ENCODE peak calls at places on chromosomes 7 and 10, in six cellular contexts. G is lung, Q is GM23338, M is mammary epithelial cell, Y is gastrocnemius medialis, W is GM23248. E is an unnamed sample.

GRCh38 chr10:91360434-91360833 is 49.7 kb upstream of the HECTD2 start:
- DNase-seq in G (no peak), Q (no peak), M (no peak), Y (no peak), W (no peak), E (no peak)

GRCh38 chr7:75854233-75854632 is 24.6 kb upstream of the RHBDD2 start:
- DNase-seq in G (no peak), Q (no peak), M (peak; percentile 26), Y (peak; percentile 17), W (peak; percentile 85), E (no peak)

GRCh38 chr10:30095811-30096422 is 36.5 kb upstream of the JCAD start:
- DNase-seq in G (no peak), Q (no peak), M (no peak), Y (no peak), W (no peak), E (no peak)

GRCh38 chr7:88357794-88358533 is 51.3 kb upstream of the STEAP4 start:
- DNase-seq in G (no peak), Q (no peak), M (peak; percentile 36), Y (no peak), W (peak; percentile 13), E (no peak)

GRCh38 chr10:122954731-122955050 is 664 bp upstream of the C10orf88 start:
- DNase-seq in G (no peak), Q (no peak), M (no peak), Y (no peak), W (no peak), E (peak; percentile 64)

GRCh38 chr10:14598809-14599764 is 175.6 kb downstream of the FAM107B start:
- DNase-seq in G (no peak), Q (no peak), M (no peak), Y (no peak), W (no peak), E (no peak)

GRCh38 chr10:131433566-131433965 is 122.0 kb upstream of the TCERG1L start:
- DNase-seq in G (no peak), Q (no peak), M (no peak), Y (no peak), W (no peak), E (no peak)

GRCh38 chr7:46566375-46566774 is 645.3 kb upstream of the IGFBP3 start:
- DNase-seq in G (no peak), Q (no peak), M (no peak), Y (no peak), W (peak; percentile 77), E (no peak)

GRCh38 chr10:43057231-43057711 is 19.6 kb upstream of the RET start:
- DNase-seq in G (no peak), Q (no peak), M (no peak), Y (no peak), W (no peak), E (no peak)

GRCh38 chr10:17387861-17388503 is 66.4 kb downstream of the ST8SIA6 start:
- DNase-seq in G (no peak), Q (peak; percentile 18), M (peak; percentile 67), Y (no peak), W (no peak), E (no peak)

GRCh38 chr10:96509017-96509641 is 4.6 kb downstream of the TLL2 start:
- DNase-seq in G (no peak), Q (peak; percentile 76), M (peak; percentile 72), Y (no peak), W (peak; percentile 86), E (no peak)

GRCh38 chr10:99976886-99977391 is 32.8 kb downstream of the DNMBP start:
- DNase-seq in G (no peak), Q (no peak), M (peak; percentile 96), Y (no peak), W (peak; percentile 97), E (peak; percentile 30)

GRCh38 chr10:82625497-82626151 is 750.6 kb downstream of the NRG3 start:
- DNase-seq in G (no peak), Q (no peak), M (no peak), Y (no peak), W (no peak), E (no peak)

GRCh38 chr10:128147669-128148068 is 21.4 kb upstream of the MKI67 start:
- DNase-seq in G (no peak), Q (no peak), M (peak; percentile 83), Y (no peak), W (peak; percentile 90), E (no peak)

GRCh38 chr7:96962221-96962620 is 43.1 kb upstream of the DLX6 start:
- DNase-seq in G (no peak), Q (no peak), M (no peak), Y (no peak), W (no peak), E (peak; percentile 44)

GRCh38 chr10:25451401-25451800 is 276.6 kb downstream of the GPR158 start:
- DNase-seq in G (no peak), Q (no peak), M (no peak), Y (no peak), W (no peak), E (no peak)

GRCh38 chr10:8721641-8722040 is 667.2 kb downstream of the GATA3 start:
- DNase-seq in G (no peak), Q (no peak), M (peak; percentile 27), Y (no peak), W (no peak), E (no peak)

GRCh38 chr10:18079665-18080295 is 60.4 kb upstream of the CACNB2 start:
- DNase-seq in G (no peak), Q (no peak), M (no peak), Y (no peak), W (peak; percentile 61), E (no peak)

GRCh38 chr10:97222346-97222961 is 36.7 kb upstream of the SLIT1 start:
- DNase-seq in G (no peak), Q (peak; percentile 87), M (no peak), Y (no peak), W (no peak), E (no peak)

GRCh38 chr10:112739219-112739969 is 210.7 kb upstream of the TCF7L2 start:
- DNase-seq in G (no peak), Q (no peak), M (no peak), Y (no peak), W (no peak), E (no peak)

GRCh38 chr7:106067678-106068077 is 44.4 kb downstream of the SYPL1 start:
- DNase-seq in G (no peak), Q (no peak), M (no peak), Y (no peak), W (no peak), E (no peak)

GRCh38 chr7:106070201-106070551 is 41.9 kb downstream of the SYPL1 start:
- DNase-seq in G (peak; percentile 75), Q (no peak), M (peak; percentile 67), Y (peak; percentile 33), W (no peak), E (no peak)

GRCh38 chr7:106068986-106069385 is 43.1 kb downstream of the SYPL1 start:
- DNase-seq in G (no peak), Q (no peak), M (peak; percentile 62), Y (no peak), W (peak; percentile 86), E (no peak)

GRCh38 chr7:106069471-106070200 is 42.5 kb downstream of the SYPL1 start:
- DNase-seq in G (no peak), Q (no peak), M (no peak), Y (no peak), W (no peak), E (no peak)

DNA sequence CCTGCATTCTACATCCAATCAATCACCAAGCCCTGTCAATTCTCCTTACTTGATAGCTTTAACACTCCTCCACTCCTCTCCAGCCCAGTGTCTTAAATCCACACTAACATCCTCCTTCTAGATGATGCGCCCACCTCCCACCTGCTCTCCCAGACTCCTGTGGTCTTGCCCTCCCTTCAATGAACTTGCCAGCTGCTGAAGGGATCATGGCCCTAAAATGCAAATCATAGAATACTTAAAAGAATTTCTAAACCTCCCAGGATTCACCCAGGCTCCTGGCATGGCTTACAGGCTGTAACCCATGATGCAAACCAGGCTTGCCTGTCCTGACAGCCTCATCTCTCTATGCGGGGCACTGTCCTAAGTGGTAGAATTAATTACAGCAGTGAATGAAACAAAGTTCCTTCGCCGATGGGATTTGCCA is 43.6 kb downstream of the SYPL1 start:
- DNase-seq in G (no peak), Q (no peak), M (no peak), Y (no peak), W (peak; percentile 67), E (no peak)
- H3K27ac ChIP-seq in G (no peak overlapping the region), Q (no peak overlapping the region), M (peak overlapping the region; percentile 51), Y (peak overlapping the region; percentile 15), W (peak overlapping the region; percentile 65), E (no peak overlapping the region)

GRCh38 chr7:72286486-72286885 is 125.7 kb downstream of the CALN1 start:
- DNase-seq in G (no peak), Q (no peak), M (no peak), Y (no peak), W (no peak), E (no peak)

GRCh38 chr7:72281325-72281724 is 130.8 kb downstream of the CALN1 start:
- DNase-seq in G (no peak), Q (no peak), M (no peak), Y (no peak), W (no peak), E (no peak)

GRCh38 chr7:72278550-72278949 is 133.6 kb downstream of the CALN1 start:
- DNase-seq in G (no peak), Q (no peak), M (no peak), Y (no peak), W (no peak), E (no peak)

GRCh38 chr7:72283309-72283708 is 128.8 kb downstream of the CALN1 start:
- DNase-seq in G (no peak), Q (no peak), M (no peak), Y (no peak), W (no peak), E (no peak)
- H3K27ac ChIP-seq in G (no peak overlapping the region), Q (no peak overlapping the region), M (no peak overlapping the region), Y (no peak overlapping the region), W (no peak overlapping the region), E (no peak overlapping the region)

DNA sequence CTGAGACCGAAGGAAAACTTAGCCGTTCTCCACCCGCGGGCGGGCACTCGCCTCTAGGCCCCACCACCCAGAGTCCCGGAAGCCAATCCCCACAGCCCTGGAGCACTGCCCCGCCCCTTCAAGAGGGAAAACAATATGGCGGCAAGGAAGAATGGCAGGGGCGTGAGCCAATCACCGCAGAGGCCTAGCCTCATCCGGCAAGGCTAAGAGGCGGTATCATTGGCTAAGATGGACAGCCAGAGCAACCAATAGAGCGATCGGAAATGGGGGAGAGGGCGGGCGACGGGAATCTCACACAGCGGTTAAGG is 529 bp downstream of the ACTR1A start:
- DNase-seq in G (peak; percentile 99), Q (peak; percentile 99), M (peak; percentile 99), Y (peak; percentile 100), W (peak; percentile 99), E (peak; percentile 100)
- H3K27ac ChIP-seq in G (peak overlapping the region; percentile 97), Q (no peak overlapping the region), M (peak overlapping the region; percentile 71), Y (peak overlapping the region; percentile 96), W (peak overlapping the region; percentile 73), E (peak overlapping the region; percentile 88)

DNA sequence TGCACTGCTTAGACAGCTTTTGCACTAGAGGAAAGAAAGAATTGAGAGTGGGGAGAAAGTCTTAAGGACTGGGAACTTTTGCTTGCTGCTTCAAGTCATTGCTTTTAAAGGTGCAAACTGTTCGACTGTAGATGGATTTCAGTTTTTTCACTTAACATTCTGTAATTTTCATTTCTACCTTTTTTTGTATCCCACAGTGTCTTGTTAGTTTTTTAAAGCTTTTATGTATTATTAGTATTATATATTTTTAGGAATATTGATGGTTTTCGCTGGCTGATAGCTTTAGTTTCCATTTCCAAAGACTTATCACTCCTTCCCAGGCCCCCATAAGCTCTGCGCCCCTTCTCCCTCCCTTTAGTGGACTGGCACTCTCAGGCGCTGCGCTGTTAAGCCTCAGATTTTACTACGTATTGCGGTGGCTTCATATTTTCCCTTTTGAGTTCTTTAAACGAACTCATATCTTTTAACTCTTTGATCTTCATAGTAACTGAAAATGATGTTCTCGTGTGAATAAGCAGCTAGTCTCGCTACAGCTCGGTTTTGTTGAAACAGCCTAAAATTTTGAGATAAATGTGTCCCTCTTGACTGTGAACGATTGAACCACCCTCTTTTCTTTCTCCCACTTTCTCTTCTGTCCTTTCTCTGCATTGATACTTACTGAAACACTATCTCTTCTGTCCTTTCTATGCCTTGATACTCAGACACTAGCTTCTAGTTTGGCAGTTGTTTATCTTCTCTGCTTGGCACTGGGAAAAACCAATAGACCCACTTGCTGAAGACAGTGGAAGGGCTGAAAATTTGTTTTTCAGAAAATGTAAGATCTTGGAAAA is 2.5 kb upstream of the ETV1 start:
- DNase-seq in G (no peak), Q (no peak), M (no peak), Y (no peak), W (no peak), E (no peak)
- H3K27ac ChIP-seq in G (peak overlapping the region; percentile 89), Q (peak overlapping the region; percentile 96), M (peak overlapping the region; percentile 94), Y (peak overlapping the region; percentile 78), W (peak overlapping the region; percentile 60), E (peak overlapping the region; percentile 73)

E was measured in tibial artery.